ENCODE peak calls at places on chromosomes 4 and X, in seven cellular contexts. One of them, this sample, is unnamed.
A peak's percentile ranks its signal among the peaks of the same experiment; 100 is the strongest.

GRCh38 chrX:9252182-9252581 is 212.7 kb upstream of the TBL1X start:
- DNase-seq in thyroid gland: no peak
- DNase-seq in upper lobe of right lung: no peak
- DNase-seq in Peyer's patch: no peak
- DNase-seq in spleen: no peak
- DNase-seq in MM.1S: no peak
- DNase-seq in esophagus squamous epithelium: no peak
- DNase-seq in this sample: no peak

GRCh38 chr4:54937501-54937900 is 187.9 kb downstream of the KDR start:
- DNase-seq in thyroid gland: no peak
- DNase-seq in upper lobe of right lung: no peak
- DNase-seq in Peyer's patch: no peak
- DNase-seq in spleen: no peak
- DNase-seq in MM.1S: no peak
- DNase-seq in esophagus squamous epithelium: no peak
- DNase-seq in this sample: no peak

GRCh38 chr4:109945056-109945455 is 32.4 kb downstream of the EGF start:
- DNase-seq in thyroid gland: no peak
- DNase-seq in upper lobe of right lung: no peak
- DNase-seq in Peyer's patch: no peak
- DNase-seq in spleen: no peak
- DNase-seq in MM.1S: no peak
- DNase-seq in esophagus squamous epithelium: no peak
- DNase-seq in this sample: no peak

GRCh38 chrX:44228621-44229020 is 114.9 kb downstream of the EFHC2 start:
- DNase-seq in thyroid gland: no peak
- DNase-seq in upper lobe of right lung: no peak
- DNase-seq in Peyer's patch: no peak
- DNase-seq in spleen: no peak
- DNase-seq in MM.1S: no peak
- DNase-seq in esophagus squamous epithelium: no peak
- DNase-seq in this sample: no peak

GRCh38 chrX:33892670-33893069 is 239.4 kb downstream of the FAM47A start:
- DNase-seq in thyroid gland: no peak
- DNase-seq in upper lobe of right lung: no peak
- DNase-seq in Peyer's patch: no peak
- DNase-seq in spleen: no peak
- DNase-seq in MM.1S: no peak
- DNase-seq in esophagus squamous epithelium: no peak
- DNase-seq in this sample: no peak

GRCh38 chr4:13928214-13928613 is 300.7 kb upstream of the BOD1L1 start:
- DNase-seq in thyroid gland: no peak
- DNase-seq in upper lobe of right lung: no peak
- DNase-seq in Peyer's patch: no peak
- DNase-seq in spleen: no peak
- DNase-seq in MM.1S: no peak
- DNase-seq in esophagus squamous epithelium: no peak
- DNase-seq in this sample: no peak

GRCh38 chrX:120281021-120281624 is 30.1 kb downstream of the TMEM255A start:
- DNase-seq in thyroid gland: no peak
- DNase-seq in upper lobe of right lung: no peak
- DNase-seq in Peyer's patch: no peak
- DNase-seq in spleen: no peak
- DNase-seq in MM.1S: no peak
- DNase-seq in esophagus squamous epithelium: no peak
- DNase-seq in this sample: no peak

GRCh38 chrX:118346258-118347094 is 570 bp downstream of the WDR44 start:
- DNase-seq in thyroid gland: peak; percentile 30
- DNase-seq in upper lobe of right lung: peak; percentile 73
- DNase-seq in Peyer's patch: no peak
- DNase-seq in spleen: peak; percentile 93
- DNase-seq in MM.1S: peak; percentile 30
- DNase-seq in esophagus squamous epithelium: peak; percentile 40
- DNase-seq in this sample: peak; percentile 68

GRCh38 chrX:111284615-111285294 is 14.5 kb upstream of the CAPN6 start:
- DNase-seq in thyroid gland: no peak
- DNase-seq in upper lobe of right lung: no peak
- DNase-seq in Peyer's patch: no peak
- DNase-seq in spleen: no peak
- DNase-seq in MM.1S: no peak
- DNase-seq in esophagus squamous epithelium: no peak
- DNase-seq in this sample: no peak

GRCh38 chr4:57305836-57306235 is 195.7 kb upstream of the IGFBP7 start:
- DNase-seq in thyroid gland: no peak
- DNase-seq in upper lobe of right lung: no peak
- DNase-seq in Peyer's patch: no peak
- DNase-seq in spleen: no peak
- DNase-seq in MM.1S: no peak
- DNase-seq in esophagus squamous epithelium: no peak
- DNase-seq in this sample: no peak

GRCh38 chr4:57308301-57308700 is 198.1 kb upstream of the IGFBP7 start:
- DNase-seq in thyroid gland: no peak
- DNase-seq in upper lobe of right lung: no peak
- DNase-seq in Peyer's patch: no peak
- DNase-seq in spleen: no peak
- DNase-seq in MM.1S: no peak
- DNase-seq in esophagus squamous epithelium: no peak
- DNase-seq in this sample: no peak

DNA sequence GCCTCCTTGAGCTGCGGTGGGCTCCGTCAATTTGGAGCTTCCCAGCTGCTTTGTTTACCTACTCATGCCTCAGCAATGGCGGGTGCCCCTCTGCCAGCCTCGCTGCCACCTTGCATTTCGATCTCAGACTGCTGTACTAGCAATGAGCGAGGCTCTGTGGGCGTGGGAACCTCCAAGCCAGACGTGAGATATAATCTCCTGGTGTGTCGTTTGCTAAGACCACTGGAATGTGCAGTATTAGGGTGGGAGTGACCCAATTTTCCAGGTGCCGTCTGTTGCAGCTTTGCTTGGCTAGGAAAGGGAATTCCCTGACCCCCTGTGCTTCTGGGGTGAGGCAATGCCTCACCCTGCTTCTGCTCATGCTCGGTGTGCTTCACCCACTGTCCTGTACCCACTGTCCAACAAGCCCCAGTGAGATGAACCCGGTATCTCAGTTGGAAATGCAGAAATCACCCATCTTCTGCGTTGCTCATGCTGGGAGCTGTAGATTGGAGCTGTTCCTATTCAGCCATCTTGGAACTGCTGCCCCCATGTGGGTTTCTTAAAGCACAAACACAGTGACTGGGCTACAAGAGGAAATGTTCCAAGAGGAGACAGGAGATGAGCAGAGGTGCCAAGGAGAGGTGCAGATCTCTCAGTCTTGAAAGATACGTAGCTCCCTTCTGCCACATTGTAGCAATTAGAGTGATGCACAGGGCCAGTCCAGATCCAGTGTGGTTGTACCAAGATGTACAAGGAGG is 193.0 kb upstream of the IGFBP7 start:
- DNase-seq in thyroid gland: peak; percentile 20
- DNase-seq in upper lobe of right lung: no peak
- DNase-seq in Peyer's patch: no peak
- DNase-seq in spleen: no peak
- DNase-seq in MM.1S: no peak
- DNase-seq in esophagus squamous epithelium: no peak
- DNase-seq in this sample: no peak
- TF ChIP-seq CTCF in thyroid gland: peak; percentile 12
- TF ChIP-seq CTCF in upper lobe of right lung: no peak
- TF ChIP-seq CTCF in Peyer's patch: no peak
- TF ChIP-seq CTCF in spleen: no peak
- TF ChIP-seq CTCF in MM.1S: no peak
- TF ChIP-seq CTCF in esophagus squamous epithelium: no peak
- TF ChIP-seq CTCF in this sample: no peak

GRCh38 chr4:169267070-169267469 is 3.7 kb downstream of the SH3RF1 start:
- DNase-seq in thyroid gland: no peak
- DNase-seq in upper lobe of right lung: no peak
- DNase-seq in Peyer's patch: no peak
- DNase-seq in spleen: no peak
- DNase-seq in MM.1S: no peak
- DNase-seq in esophagus squamous epithelium: no peak
- DNase-seq in this sample: no peak
- H3K4me3 ChIP-seq in thyroid gland: no peak overlapping the region
- H3K4me3 ChIP-seq in upper lobe of right lung: peak overlapping the region; percentile 12
- H3K4me3 ChIP-seq in Peyer's patch: no peak overlapping the region
- H3K4me3 ChIP-seq in spleen: no peak overlapping the region
- H3K4me3 ChIP-seq in MM.1S: no peak overlapping the region
- H3K4me3 ChIP-seq in esophagus squamous epithelium: no peak overlapping the region
- H3K4me3 ChIP-seq in this sample: no peak overlapping the region

DNA sequence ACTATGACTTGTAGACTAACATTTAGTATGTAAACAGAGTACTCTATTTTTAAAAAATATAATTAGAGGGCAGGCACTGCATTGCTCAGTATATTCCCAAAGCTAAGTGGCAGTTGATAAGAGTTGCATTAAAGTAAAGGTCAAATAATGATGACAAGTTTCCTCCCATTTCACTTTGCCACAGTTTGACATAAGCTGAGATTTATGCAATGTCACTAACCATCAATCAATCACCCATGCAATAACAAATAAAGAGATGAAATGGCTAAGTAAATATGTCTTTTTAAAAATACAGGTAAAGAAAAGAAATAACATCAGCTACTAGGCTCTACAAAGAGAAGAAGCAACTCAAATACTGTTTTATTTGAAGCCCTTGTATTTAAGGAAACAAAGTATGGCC is 673.4 kb downstream of the PCDH18 start:
- DNase-seq in thyroid gland: no peak
- DNase-seq in upper lobe of right lung: no peak
- DNase-seq in Peyer's patch: no peak
- DNase-seq in spleen: no peak
- DNase-seq in MM.1S: no peak
- DNase-seq in esophagus squamous epithelium: no peak
- DNase-seq in this sample: no peak
- TF ChIP-seq CTCF in thyroid gland: no peak
- TF ChIP-seq CTCF in upper lobe of right lung: no peak
- TF ChIP-seq CTCF in Peyer's patch: no peak
- TF ChIP-seq CTCF in spleen: no peak
- TF ChIP-seq CTCF in MM.1S: no peak
- TF ChIP-seq CTCF in esophagus squamous epithelium: no peak
- TF ChIP-seq CTCF in this sample: no peak

DNA sequence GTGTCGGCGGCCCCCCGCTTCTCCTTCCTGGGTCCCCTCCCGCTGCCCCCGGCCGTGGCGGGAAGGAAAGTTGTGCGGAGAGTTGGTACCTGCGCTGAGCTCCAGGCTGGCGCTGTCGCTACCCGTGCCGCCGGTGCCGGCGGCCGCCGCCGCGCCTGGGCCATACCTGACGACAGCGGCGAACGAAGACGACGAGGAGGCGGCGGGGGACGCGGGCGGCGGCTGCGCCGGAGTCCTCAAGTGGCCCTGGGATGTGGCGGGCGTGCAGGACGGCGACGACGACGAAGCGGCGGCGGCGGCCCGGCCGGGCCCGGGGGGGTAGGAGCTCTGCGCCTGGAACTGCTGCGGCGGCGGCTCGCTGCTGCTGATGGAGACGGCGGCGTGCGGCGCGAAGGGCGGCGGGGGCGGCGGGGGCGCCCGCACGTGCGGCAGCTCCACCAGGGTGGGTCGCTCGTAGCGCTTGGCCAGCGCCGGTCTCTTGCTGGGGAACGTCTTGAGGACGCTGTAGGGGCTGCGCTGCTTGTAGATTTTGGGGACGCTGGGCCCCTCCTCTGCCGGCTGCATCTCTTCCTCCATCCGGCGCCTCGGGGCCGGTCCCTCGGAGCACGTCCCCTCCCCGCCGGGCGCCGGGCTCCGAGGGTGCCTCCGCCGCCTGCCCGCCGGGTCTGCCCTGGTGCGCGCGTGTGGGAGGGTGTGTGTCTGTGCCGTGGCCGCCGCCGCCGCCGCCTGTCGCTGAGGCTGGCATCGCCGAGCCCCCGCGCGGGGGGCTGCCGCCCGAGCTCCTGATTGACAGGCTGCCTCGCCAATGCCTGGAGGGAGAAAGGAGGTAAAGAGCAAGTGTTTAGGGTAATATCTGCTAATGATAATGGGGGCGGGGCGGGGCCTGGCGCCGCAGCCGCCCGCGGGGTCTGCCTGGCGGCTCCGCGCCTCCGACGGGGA is 618 bp downstream of the BEND4 start:
- DNase-seq in thyroid gland: no peak
- DNase-seq in upper lobe of right lung: no peak
- DNase-seq in Peyer's patch: peak; percentile 51
- DNase-seq in spleen: peak; percentile 92
- DNase-seq in MM.1S: peak; percentile 83
- DNase-seq in esophagus squamous epithelium: no peak
- DNase-seq in this sample: peak; percentile 47
- H3K4me3 ChIP-seq in thyroid gland: no peak overlapping the region
- H3K4me3 ChIP-seq in upper lobe of right lung: peak overlapping the region; percentile 43
- H3K4me3 ChIP-seq in Peyer's patch: peak overlapping the region; percentile 55
- H3K4me3 ChIP-seq in spleen: peak overlapping the region; percentile 51
- H3K4me3 ChIP-seq in MM.1S: peak overlapping the region; percentile 80
- H3K4me3 ChIP-seq in esophagus squamous epithelium: peak overlapping the region; percentile 34
- H3K4me3 ChIP-seq in this sample: peak overlapping the region; percentile 48

DNA sequence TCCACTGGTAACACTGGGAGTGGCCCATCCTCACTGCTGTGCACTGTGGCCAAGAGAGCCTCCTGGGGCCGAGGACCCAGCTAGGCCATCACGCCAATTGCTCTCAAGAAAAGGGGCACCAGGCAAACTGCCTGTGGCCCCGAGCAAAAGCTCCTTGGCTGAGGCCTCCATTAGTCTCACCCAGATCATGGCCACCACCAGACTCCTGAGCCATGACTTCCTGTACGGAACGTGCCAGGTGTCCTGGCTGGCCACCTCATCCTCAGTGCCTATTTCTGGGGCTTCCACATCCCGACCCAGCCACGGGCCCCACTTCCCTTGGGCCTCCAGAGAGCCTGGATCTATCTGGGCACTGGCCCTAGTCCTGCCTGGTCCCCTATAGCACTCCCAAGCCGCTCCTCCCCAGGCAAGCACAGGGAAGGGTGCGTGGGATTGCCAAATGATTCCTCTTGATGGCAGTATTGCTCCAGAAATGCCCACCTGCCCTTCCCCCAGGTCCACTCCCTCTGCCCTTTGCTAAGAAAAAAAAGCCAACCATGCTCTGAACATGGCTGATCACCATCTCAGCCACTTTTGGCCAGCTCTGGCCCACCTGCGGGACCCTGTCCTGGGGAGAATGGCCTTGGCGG is 212.6 kb upstream of the AGTR2 start:
- DNase-seq in thyroid gland: no peak
- DNase-seq in upper lobe of right lung: no peak
- DNase-seq in Peyer's patch: no peak
- DNase-seq in spleen: no peak
- DNase-seq in MM.1S: peak; percentile 30
- DNase-seq in esophagus squamous epithelium: no peak
- DNase-seq in this sample: no peak
- TF ChIP-seq CTCF in thyroid gland: no peak
- TF ChIP-seq CTCF in upper lobe of right lung: no peak
- TF ChIP-seq CTCF in Peyer's patch: no peak
- TF ChIP-seq CTCF in spleen: no peak
- TF ChIP-seq CTCF in MM.1S: no peak
- TF ChIP-seq CTCF in esophagus squamous epithelium: no peak
- TF ChIP-seq CTCF in this sample: peak; percentile 26

This sample was measured in GM06990.